ENCODE peak calls at places on chromosomes 2 and 18, in eight cellular contexts. E is transverse colon, N is lung, R is natural killer cell, G is HFFc6, Y is SK-N-SH, S is fibroblast of the aortic adventitia, F is endothelial cell. A is an unnamed sample.

GRCh38 chr2:224219781-224220180 is 180.7 kb upstream of the SERPINE2 start:
- DNase-seq in E (no peak), Y (no peak), S (no peak), F (no peak), G (no peak), R (no peak), N (no peak), A (no peak)

GRCh38 chr2:62495777-62496176 is 10.2 kb downstream of the TMEM17 start:
- DNase-seq in N (no peak), S (no peak), E (no peak), R (no peak), F (no peak), Y (peak), G (no peak), A (no peak)

GRCh38 chr18:63271881-63272299 is 47.7 kb downstream of the BCL2 start:
- DNase-seq in E (no peak), N (no peak), R (no peak), F (no peak), G (no peak), S (no peak), Y (peak), A (no peak)

GRCh38 chr2:213087040-213087439 is 64.4 kb downstream of the IKZF2 start:
- DNase-seq in Y (no peak), E (no peak), R (no peak), G (no peak), N (no peak), S (no peak), F (no peak), A (no peak)

GRCh38 chr2:60992985-60993392 is 24.5 kb upstream of the PEX13 start:
- DNase-seq in E (no peak), Y (no peak), N (no peak), G (no peak), F (no peak), S (no peak), R (peak), A (no peak)

GRCh38 chr2:232850039-232850438 is 20.0 kb upstream of the SNORC start:
- DNase-seq in S (no peak), R (no peak), N (no peak), E (no peak), G (no peak), Y (no peak), F (no peak), A (no peak)

GRCh38 chr2:174753038-174753633 is 11.1 kb downstream of the CHRNA1 start:
- DNase-seq in F (no peak), R (no peak), G (no peak), S (no peak), N (no peak), Y (no peak), E (no peak), A (no peak)

GRCh38 chr2:211479496-211480150 is 923.2 kb downstream of the CPS1 start:
- DNase-seq in Y (no peak), E (no peak), G (no peak), N (no peak), R (no peak), S (no peak), F (no peak), A (no peak)

GRCh38 chr2:86062043-86062442 is 43.6 kb downstream of the POLR1A start:
- DNase-seq in E (no peak), R (no peak), N (no peak), S (peak), F (no peak), G (peak), Y (no peak), A (no peak)

GRCh38 chr2:70651727-70652126 is 98.1 kb upstream of the TGFA start:
- DNase-seq in Y (no peak), R (no peak), F (no peak), S (no peak), N (no peak), G (no peak), E (no peak), A (no peak)

GRCh38 chr18:495017-495416 is 5.5 kb downstream of the COLEC12 start:
- DNase-seq in G (no peak), Y (no peak), R (no peak), E (no peak), F (no peak), S (peak), N (no peak), A (no peak)

GRCh38 chr2:28949617-28950305 is 31.3 kb upstream of the TOGARAM2 start:
- DNase-seq in Y (no peak), F (no peak), G (no peak), E (no peak), R (no peak), S (no peak), N (no peak), A (no peak)

GRCh38 chr2:201950606-201951005 is 83.0 kb upstream of the FZD7 start:
- DNase-seq in S (peak), F (no peak), G (no peak), E (no peak), N (no peak), Y (no peak), R (no peak), A (no peak)

GRCh38 chr2:194395818-194396217 is 1261.2 kb upstream of the SLC39A10 start:
- DNase-seq in G (no peak), N (no peak), S (no peak), E (no peak), Y (no peak), R (no peak), F (no peak), A (no peak)

GRCh38 chr2:240205348-240205747 is 64.9 kb upstream of the OTOS start:
- DNase-seq in F (no peak), S (peak), R (peak), Y (no peak), E (no peak), N (no peak), G (peak), A (no peak)

GRCh38 chr2:239147376-239147775 is 253.4 kb downstream of the HDAC4 start:
- DNase-seq in G (no peak), S (no peak), F (no peak), N (no peak), R (no peak), Y (no peak), E (no peak), A (no peak)

GRCh38 chr2:212337036-212337435 is 201.6 kb downstream of the ERBB4 start:
- DNase-seq in S (peak), Y (no peak), F (no peak), G (no peak), E (no peak), N (no peak), R (no peak), A (no peak)

GRCh38 chr2:70944291-70944690 is 8.6 kb downstream of the ATP6V1B1 start:
- DNase-seq in F (no peak), E (no peak), Y (no peak), R (no peak), N (no peak), G (no peak), S (no peak), A (no peak)

GRCh38 chr2:172745636-172746035 is 10.0 kb downstream of the RAPGEF4 start:
- DNase-seq in E (no peak), Y (no peak), S (peak), R (no peak), N (no peak), G (no peak), F (no peak), A (no peak)

GRCh38 chr2:99648115-99648850 is 158.5 kb upstream of the REV1 start:
- DNase-seq in E (no peak), Y (no peak), S (no peak), F (no peak), N (no peak), G (peak), R (no peak), A (no peak)

GRCh38 chr18:56575819-56576663 is 62.4 kb downstream of the TXNL1 start:
- DNase-seq in Y (peak), E (no peak), R (no peak), N (no peak), F (peak), S (peak), G (peak), A (no peak)

GRCh38 chr2:10097352-10098148 is 17.3 kb upstream of the CYS1 start:
- DNase-seq in S (peak), G (peak), F (peak), R (peak), E (peak), N (peak), Y (peak), A (peak)

GRCh38 chr2:167987558-167987957 is 259.8 kb downstream of the STK39 start:
- DNase-seq in G (no peak), Y (no peak), E (no peak), S (no peak), R (no peak), F (no peak), N (no peak), A (no peak)

GRCh38 chr2:240780023-240780831 is 39.8 kb downstream of the KIF1A start:
- DNase-seq in N (no peak), Y (no peak), R (no peak), G (no peak), E (no peak), S (peak), F (no peak), A (no peak)

GRCh38 chr2:54559593-54560145 is 103.5 kb downstream of the SPTBN1 start:
- DNase-seq in G (peak), E (peak), F (peak), R (no peak), S (peak), N (peak), Y (peak), A (peak)

GRCh38 chr2:240711701-240712100 is 20.0 kb downstream of the AQP12A start:
- DNase-seq in F (no peak), S (no peak), N (no peak), G (no peak), E (no peak), Y (no peak), R (no peak), A (no peak)

GRCh38 chr18:46360102-46360699 is 256.0 kb downstream of the HAUS1 start:
- DNase-seq in E (no peak), F (no peak), R (no peak), S (no peak), G (no peak), Y (no peak), N (no peak), A (no peak)

GRCh38 chr2:46554381-46554780 is 75.0 kb downstream of the TMEM247 start:
- DNase-seq in G (no peak), Y (no peak), S (peak), N (no peak), E (no peak), R (no peak), F (no peak), A (no peak)

GRCh38 chr18:23950644-23951043 is 63.9 kb upstream of the TTC39C start:
- DNase-seq in Y (no peak), N (no peak), S (no peak), E (no peak), F (no peak), R (no peak), G (no peak), A (no peak)

GRCh38 chr18:23958036-23958435 is 56.5 kb upstream of the TTC39C start:
- DNase-seq in R (no peak), Y (no peak), E (peak), N (no peak), F (no peak), S (peak), G (no peak), A (no peak)

GRCh38 chr18:23953984-23954383 is 60.6 kb upstream of the TTC39C start:
- DNase-seq in G (no peak), S (no peak), Y (no peak), E (no peak), R (no peak), F (no peak), N (no peak), A (no peak)

GRCh38 chr18:23951206-23951605 is 63.3 kb upstream of the TTC39C start:
- DNase-seq in Y (no peak), N (no peak), S (no peak), E (no peak), R (no peak), F (no peak), G (no peak), A (no peak)

DNA sequence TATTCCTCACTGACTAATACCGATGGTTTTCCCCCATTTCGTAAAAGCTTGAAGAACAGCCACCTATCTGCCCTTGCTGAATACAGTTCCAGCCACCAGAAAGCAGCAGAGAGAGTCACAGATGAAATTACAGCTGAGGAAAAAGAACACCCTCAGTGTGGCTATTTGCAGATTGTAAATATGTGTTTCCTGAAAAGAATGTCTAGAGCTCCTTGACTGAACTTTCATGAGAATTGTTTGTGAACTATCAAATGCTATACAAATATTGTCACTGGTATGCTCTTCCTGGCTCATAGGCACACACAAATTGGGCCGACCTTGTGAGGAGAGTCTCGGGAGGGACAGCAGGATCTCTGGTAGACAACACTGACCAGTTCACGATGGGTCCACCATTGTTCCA is 58.1 kb upstream of the TTC39C start:
- DNase-seq in Y (no peak), G (no peak), E (no peak), F (no peak), S (no peak), N (no peak), R (no peak), A (no peak)
- TF ChIP-seq CTCF in Y (no peak), G (no peak), E (no peak), F (no peak), S (no peak), N (no peak), R (no peak), A (no peak)

GRCh38 chr2:2098458-2099167 is 232.5 kb downstream of the MYT1L start:
- DNase-seq in F (no peak), G (no peak), N (no peak), Y (no peak), S (no peak), E (no peak), R (no peak), A (no peak)

GRCh38 chr2:2097549-2097948 is 233.5 kb downstream of the MYT1L start:
- DNase-seq in S (no peak), G (no peak), F (no peak), E (no peak), Y (no peak), R (no peak), N (no peak), A (no peak)

GRCh38 chr2:2096803-2097464 is 234.1 kb downstream of the MYT1L start:
- DNase-seq in R (no peak), G (no peak), E (no peak), S (no peak), N (no peak), Y (no peak), F (no peak), A (no peak)

DNA sequence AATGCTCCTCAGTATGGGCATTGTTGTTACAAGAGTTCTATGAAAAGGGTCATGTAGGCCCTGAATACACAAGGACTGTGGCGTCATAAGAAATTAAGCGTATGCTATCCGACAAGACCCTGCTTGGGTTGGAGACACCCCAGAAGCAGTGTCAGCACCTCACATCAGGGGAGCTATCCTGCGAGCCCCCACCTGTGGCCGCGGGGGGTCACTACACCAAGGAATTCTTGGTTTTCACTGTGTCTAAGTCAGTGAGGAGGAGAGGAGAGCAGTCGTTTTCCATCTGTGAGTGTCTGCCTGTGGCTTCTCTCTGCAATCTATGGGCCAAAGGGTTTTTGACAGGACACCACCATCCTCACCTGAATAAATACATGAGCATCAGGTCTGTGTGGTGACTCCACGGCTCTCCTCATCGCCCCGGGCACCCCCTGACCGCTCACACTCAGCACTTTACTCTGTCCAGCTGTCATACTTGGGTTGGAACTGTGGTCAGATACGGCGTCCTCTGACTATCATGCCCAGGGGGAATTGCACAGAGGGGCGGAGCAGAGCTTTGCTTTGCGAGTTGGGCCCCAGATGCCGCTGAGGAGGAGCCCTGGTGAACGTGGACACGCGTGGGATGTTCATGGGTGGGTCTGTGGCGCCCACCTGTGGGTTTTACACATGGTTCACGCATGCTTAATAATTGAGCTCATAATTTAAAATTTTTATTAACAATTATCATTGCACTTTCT is 235.5 kb downstream of the MYT1L start:
- DNase-seq in N (no peak), G (no peak), S (no peak), Y (no peak), F (no peak), R (no peak), E (no peak), A (no peak)
- TF ChIP-seq CTCF in N (no peak), G (no peak), S (no peak), Y (no peak), F (no peak), R (no peak), E (no peak), A (no peak)

DNA sequence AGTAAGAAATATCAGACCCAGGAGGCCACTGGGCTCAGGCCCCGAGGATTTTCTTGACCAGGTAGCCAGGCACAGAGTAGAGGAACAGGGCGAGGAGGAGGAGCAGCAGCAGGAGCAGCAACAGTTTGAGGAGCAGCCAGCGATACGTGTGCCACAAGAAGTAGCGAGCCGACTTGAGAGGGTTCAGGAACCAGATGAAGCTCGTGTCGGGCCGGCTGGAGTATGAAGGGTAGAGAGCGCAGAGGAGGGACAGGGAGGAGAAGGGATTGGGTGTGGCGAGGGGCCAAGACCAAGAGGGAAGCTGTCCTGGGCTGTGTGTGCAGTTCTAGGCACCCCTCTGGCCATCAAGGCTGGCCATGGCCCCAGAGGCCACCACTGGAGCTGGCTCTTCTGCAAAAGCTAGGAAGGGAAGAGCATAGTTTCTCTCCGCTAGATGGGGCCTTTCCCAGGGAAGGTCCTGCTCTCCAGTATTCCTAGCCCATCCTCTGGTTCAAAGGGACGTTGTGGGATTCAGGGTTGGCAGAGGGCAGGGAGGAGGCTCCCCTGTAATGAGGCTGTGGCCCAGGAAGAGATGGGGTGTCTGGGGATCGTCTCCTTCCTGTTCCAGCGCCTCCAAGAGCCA is 17.8 kb downstream of the OTOF start:
- DNase-seq in F (no peak), Y (no peak), E (no peak), R (no peak), N (no peak), S (peak), G (no peak), A (no peak)
- TF ChIP-seq CTCF in F (no peak), Y (no peak), E (no peak), R (no peak), N (no peak), S (peak), G (no peak), A (no peak)

DNA sequence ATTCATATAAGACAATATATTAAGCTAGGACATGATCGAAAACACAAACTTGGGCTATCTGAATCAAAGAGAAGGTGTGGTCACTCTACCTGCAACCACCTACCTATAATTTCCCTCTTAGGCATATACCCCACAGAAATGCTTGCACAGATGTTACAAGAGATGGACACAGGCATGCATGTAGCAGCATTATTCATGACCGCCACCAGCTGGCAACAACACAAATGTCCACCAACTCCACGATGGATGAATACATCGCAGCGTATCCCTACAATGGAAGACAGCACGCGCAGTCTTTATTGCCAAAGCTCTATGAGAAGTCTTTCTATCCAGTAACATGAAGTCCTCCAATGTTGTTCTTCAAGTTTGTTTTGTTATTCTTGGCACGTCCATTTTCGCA is 90.8 kb downstream of the ARL4C start:
- DNase-seq in E (no peak), S (no peak), R (no peak), G (no peak), Y (no peak), F (no peak), N (no peak), A (no peak)
- TF ChIP-seq CTCF in E (no peak), S (no peak), R (no peak), G (peak), Y (no peak), F (no peak), N (no peak), A (no peak)

GRCh38 chr18:9673296-9674251 is 34.5 kb upstream of the RAB31 start:
- DNase-seq in S (peak), E (peak), G (peak), Y (peak), F (no peak), N (peak), R (no peak), A (no peak)
- TF ChIP-seq CTCF in S (peak), E (no peak), G (peak), Y (peak), F (no peak), N (no peak), R (no peak), A (no peak)

GRCh38 chr2:74572178-74572925 is 17.8 kb downstream of the DOK1 start:
- DNase-seq in G (no peak), R (no peak), F (no peak), S (no peak), E (no peak), N (no peak), Y (no peak), A (no peak)
- TF ChIP-seq CTCF in G (peak), R (no peak), F (no peak), S (peak), E (no peak), N (no peak), Y (no peak), A (peak)

GRCh38 chr2:45484965-45485364 is 126.1 kb downstream of the SRBD1 start:
- DNase-seq in E (no peak), S (no peak), Y (no peak), G (no peak), N (no peak), F (no peak), R (no peak), A (no peak)

GRCh38 chr2:45483997-45484396 is 127.1 kb downstream of the SRBD1 start:
- DNase-seq in G (peak), E (no peak), Y (peak), N (no peak), R (no peak), S (peak), F (no peak), A (no peak)
- TF ChIP-seq CTCF in G (peak), E (no peak), Y (peak), N (no peak), R (no peak), S (peak), F (peak), A (peak)

GRCh38 chr2:162166745-162167144 is 14.7 kb upstream of the GCG start:
- DNase-seq in R (no peak), N (no peak), S (no peak), E (no peak), Y (no peak), G (no peak), F (no peak), A (no peak)
- TF ChIP-seq CTCF in R (no peak), N (no peak), S (no peak), E (no peak), Y (no peak), G (no peak), F (no peak), A (no peak)